ENCODE peak calls at places on chromosomes 13 and 19, in five cellular contexts. V is pancreas, W is lower lobe of right lung, D is psoas muscle, H is A549. B is an unnamed sample. For H3K4me1, the result is how much of the 10 kb centered on the place peaks cover.

GRCh38 chr19:37932985-37933953 is 26.3 kb downstream of the SIPA1L3 start:
- DNase-seq in D (peak), H (peak), W (no peak), V (peak), B (no peak)

GRCh38 chr13:31048521-31048920 is 113.2 kb downstream of the HSPH1 start:
- DNase-seq in W (no peak), V (no peak), H (peak), D (no peak), B (no peak)

GRCh38 chr19:5547881-5548280 is 19.9 kb downstream of the TINCR start:
- DNase-seq in H (peak), W (no peak), D (no peak), V (no peak), B (no peak)

GRCh38 chr19:11447347-11448262 is 12.2 kb downstream of the PRKCSH start:
- DNase-seq in W (no peak), H (no peak), D (no peak), V (no peak), B (no peak)

GRCh38 chr13:112679932-112680677 is 9.7 kb upstream of the ATP11A start:
- DNase-seq in H (no peak), D (no peak), V (no peak), W (peak), B (no peak)

GRCh38 chr13:49560270-49561063 is 24.9 kb downstream of the RCBTB1 start:
- DNase-seq in W (no peak), V (peak), D (no peak), H (peak), B (no peak)

GRCh38 chr13:92321174-92321573 is 905.4 kb upstream of the GPC6 start:
- DNase-seq in D (no peak), H (no peak), W (no peak), V (no peak), B (no peak)

GRCh38 chr19:41861098-41861768 is 1.2 kb downstream of the RPS19 start:
- DNase-seq in W (no peak), D (no peak), V (no peak), H (no peak), B (no peak)

GRCh38 chr19:41328157-41328817 is 18.3 kb downstream of the CCDC97 start:
- DNase-seq in D (no peak), H (peak), V (no peak), W (no peak), B (no peak)

GRCh38 chr19:1076046-1076386 is 9.0 kb downstream of the ARHGAP45 start:
- DNase-seq in V (no peak), H (no peak), W (no peak), D (no peak), B (no peak)

GRCh38 chr19:28257396-28257795 is 955.6 kb downstream of the UQCRFS1 start:
- DNase-seq in V (no peak), H (no peak), W (no peak), D (no peak), B (no peak)

GRCh38 chr19:28705008-28705407 is 507.9 kb downstream of the UQCRFS1 start:
- DNase-seq in D (no peak), V (no peak), H (peak), W (no peak), B (no peak)

GRCh38 chr19:47110521-47111080 is 3.0 kb downstream of the ZC3H4 start:
- DNase-seq in H (no peak), V (no peak), D (no peak), W (no peak), B (no peak)
- TF ChIP-seq CTCF in H (no peak), V (no peak), D (no peak), W (no peak), B (no peak)

GRCh38 chr13:33206945-33207615 is 78.5 kb downstream of the STARD13 start:
- DNase-seq in V (no peak), D (no peak), H (no peak), W (no peak), B (no peak)

GRCh38 chr13:33208290-33208990 is 77.1 kb downstream of the STARD13 start:
- DNase-seq in W (no peak), V (no peak), D (no peak), H (no peak), B (no peak)

GRCh38 chr13:33205804-33206221 is 79.7 kb downstream of the STARD13 start:
- DNase-seq in D (no peak), W (no peak), V (peak), H (no peak), B (no peak)

GRCh38 chr13:33206425-33206824 is 79.1 kb downstream of the STARD13 start:
- DNase-seq in W (no peak), H (no peak), D (no peak), V (no peak), B (no peak)

DNA sequence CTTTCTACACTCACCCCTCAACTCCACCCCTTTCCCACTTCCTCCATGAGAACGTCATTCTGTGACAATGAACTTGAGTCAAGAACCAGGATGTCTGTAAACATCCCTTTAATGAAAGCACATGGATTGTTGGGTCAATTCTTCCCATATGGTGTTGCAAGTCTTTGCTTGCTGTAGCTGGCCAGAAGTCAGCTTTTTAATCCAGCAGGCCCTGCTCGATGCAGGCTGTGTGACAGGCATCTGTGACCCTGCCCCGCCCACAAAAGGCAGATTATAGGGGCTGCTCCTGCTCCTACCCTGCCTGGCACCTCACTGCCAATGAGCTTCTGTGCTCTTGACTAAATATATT is 78.0 kb downstream of the STARD13 start:
- DNase-seq in D (peak), W (no peak), V (peak), H (no peak), B (no peak)
- H3K4me1 ChIP-seq in D (under half), W (half or more), V (under half), H (under half), B (under half)

GRCh38 chr19:31461814-31462539 is 112.7 kb upstream of the TSHZ3 start:
- DNase-seq in W (no peak), D (no peak), H (no peak), V (no peak), B (no peak)
- TF ChIP-seq CTCF in W (no peak), D (no peak), H (no peak), V (no peak), B (no peak)

DNA sequence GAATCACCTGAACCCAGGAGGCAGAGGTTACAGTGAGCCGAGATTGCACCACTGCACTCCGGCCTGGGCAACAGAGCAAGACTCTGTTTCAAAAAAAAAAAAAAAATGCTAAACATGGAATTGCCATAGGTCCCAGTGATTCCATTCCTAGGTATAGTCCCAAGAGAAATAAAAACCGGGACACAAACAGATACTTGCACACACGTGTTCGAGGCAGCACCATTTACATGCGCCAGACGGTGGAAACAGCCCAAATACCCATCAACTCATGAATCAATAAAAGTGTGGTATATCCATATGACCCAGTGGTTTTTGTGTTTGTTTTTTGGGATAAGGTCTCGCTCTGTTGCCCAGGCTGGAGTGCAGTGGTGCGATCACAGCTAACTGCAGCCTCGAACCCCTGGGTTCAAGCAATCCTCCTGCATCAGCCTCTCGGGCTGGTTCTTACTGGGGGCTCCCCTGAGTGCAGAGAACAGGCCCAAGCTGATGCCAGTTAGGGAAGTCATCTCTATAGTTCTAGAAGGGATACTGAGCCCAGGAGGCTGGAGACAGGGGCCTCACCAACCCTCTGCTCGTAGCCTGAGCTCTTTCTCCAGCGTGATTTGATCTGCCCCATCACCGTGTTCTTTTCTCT is 8.5 kb downstream of the KLF2 start:
- DNase-seq in V (no peak), W (no peak), D (no peak), H (no peak), B (no peak)
- H3K4me1 ChIP-seq in V (under half), W (under half), D (under half), H (under half), B (under half)